ENCODE peak calls at places on chromosomes 16 and 17, in eight cellular contexts. O is esophagus muscularis mucosa, S is psoas muscle, R is PC-3, H is ovary, C is heart right ventricle, T is stomach, M is upper lobe of right lung. K is an unnamed sample.

GRCh38 chr16:56610609-56611111 is 2.3 kb downstream of the MT2A start:
- DNase-seq in O (no peak), S (no peak), R (no peak), H (no peak), C (peak; percentile 52), T (no peak), M (no peak), K (peak; percentile 28)

GRCh38 chr16:11191665-11192064 is 64.3 kb downstream of the SOCS1 start:
- DNase-seq in O (no peak), S (no peak), R (no peak), H (no peak), C (no peak), T (no peak), M (no peak), K (no peak)

GRCh38 chr17:63481488-63481870 is 4.6 kb downstream of the ACE start:
- DNase-seq in O (no peak), S (no peak), R (no peak), H (no peak), C (no peak), T (no peak), M (no peak), K (no peak)

GRCh38 chr17:82753201-82753464 is 1.3 kb downstream of the TBCD start:
- DNase-seq in O (no peak), S (no peak), R (no peak), H (no peak), C (no peak), T (no peak), M (no peak), K (no peak)

GRCh38 chr16:53803998-53804397 is 100.0 kb downstream of the FTO start:
- DNase-seq in O (no peak), S (no peak), R (no peak), H (no peak), C (no peak), T (no peak), M (no peak), K (no peak)

GRCh38 chr17:3683054-3683511 is 12.9 kb downstream of the P2RX5 start:
- DNase-seq in O (no peak), S (no peak), R (peak; percentile 35), H (no peak), C (no peak), T (peak; percentile 47), M (no peak), K (no peak)

GRCh38 chr17:28818705-28819295 is 23.8 kb downstream of the FAM222B start:
- DNase-seq in O (no peak), S (no peak), R (no peak), H (no peak), C (no peak), T (no peak), M (no peak), K (no peak)

GRCh38 chr16:57409870-57410585 is 5.5 kb downstream of the CCL17 start:
- DNase-seq in O (no peak), S (no peak), R (no peak), H (no peak), C (no peak), T (no peak), M (no peak), K (peak; percentile 41)

GRCh38 chr17:12789976-12790805 is 893 bp downstream of the ARHGAP44 start:
- DNase-seq in O (no peak), S (no peak), R (no peak), H (peak; percentile 41), C (no peak), T (peak; percentile 27), M (peak; percentile 66), K (no peak)

GRCh38 chr17:39679521-39680192 is 8.2 kb downstream of the PGAP3 start:
- DNase-seq in O (no peak), S (no peak), R (no peak), H (no peak), C (no peak), T (peak; percentile 51), M (no peak), K (no peak)

GRCh38 chr17:45293413-45294211 is 23.2 kb downstream of the MAP3K14 start:
- DNase-seq in O (peak; percentile 95), S (peak; percentile 91), R (peak; percentile 90), H (peak; percentile 79), C (peak; percentile 75), T (peak; percentile 78), M (peak; percentile 83), K (peak; percentile 98)

GRCh38 chr17:44807817-44808155 is 22.3 kb downstream of the GJC1 start:
- DNase-seq in O (no peak), S (no peak), R (no peak), H (no peak), C (no peak), T (no peak), M (no peak), K (no peak)

GRCh38 chr17:67999291-67999911 is 3.1 kb upstream of the C17orf58 start:
- DNase-seq in O (no peak), S (no peak), R (peak; percentile 89), H (no peak), C (no peak), T (no peak), M (no peak), K (no peak)

GRCh38 chr17:48113201-48113676 is 5.7 kb downstream of the SNX11 start:
- DNase-seq in O (no peak), S (no peak), R (no peak), H (no peak), C (no peak), T (no peak), M (no peak), K (no peak)

GRCh38 chr17:80455328-80455710 is 21.1 kb downstream of the NPTX1 start:
- DNase-seq in O (no peak), S (peak; percentile 71), R (peak; percentile 54), H (no peak), C (no peak), T (peak; percentile 48), M (no peak), K (peak; percentile 78)

GRCh38 chr17:80455784-80456183 is 20.6 kb downstream of the NPTX1 start:
- DNase-seq in O (no peak), S (no peak), R (no peak), H (no peak), C (no peak), T (no peak), M (no peak), K (no peak)

GRCh38 chr17:80453980-80454556 is 22.3 kb downstream of the NPTX1 start:
- DNase-seq in O (no peak), S (peak; percentile 43), R (no peak), H (peak; percentile 52), C (no peak), T (no peak), M (no peak), K (no peak)

GRCh38 chr17:80453126-80453979 is 23.1 kb downstream of the NPTX1 start:
- DNase-seq in O (no peak), S (no peak), R (peak; percentile 17), H (no peak), C (no peak), T (no peak), M (no peak), K (no peak)

GRCh38 chr17:80454557-80455327 is 21.7 kb downstream of the NPTX1 start:
- DNase-seq in O (peak; percentile 98), S (peak; percentile 97), R (peak; percentile 99), H (peak; percentile 98), C (peak; percentile 97), T (peak; percentile 97), M (peak; percentile 99), K (peak; percentile 97)
- TF ChIP-seq CTCF in O (no peak), S (no peak), R (no peak), H (peak; percentile 19), C (no peak), T (no peak), M (no peak), K (no peak)

DNA sequence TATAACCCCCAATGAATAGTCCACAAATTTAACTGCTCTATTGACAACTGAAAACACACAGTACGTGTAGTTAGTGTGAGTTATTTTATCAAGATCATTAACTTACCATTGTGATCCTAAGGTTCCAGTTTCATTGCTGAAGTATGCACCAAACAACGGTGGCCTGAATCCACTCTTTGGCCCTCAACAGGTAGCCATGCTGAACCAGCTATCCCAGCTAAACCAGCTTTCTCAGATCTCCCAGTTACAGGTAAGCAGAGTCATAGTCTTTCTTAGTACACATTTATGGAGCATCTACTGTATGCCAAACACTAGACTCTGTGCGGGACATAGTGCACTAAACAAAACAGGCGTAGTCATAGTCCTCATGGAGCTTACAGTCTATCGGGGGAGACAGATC is 40.3 kb upstream of the SLC5A11 start:
- DNase-seq in O (no peak), S (no peak), R (no peak), H (no peak), C (no peak), T (no peak), M (no peak), K (no peak)
- H3K4me3 ChIP-seq in O (no peak overlapping the region), S (no peak overlapping the region), R (no peak overlapping the region), H (no peak overlapping the region), C (no peak overlapping the region), T (no peak overlapping the region), M (no peak overlapping the region), K (no peak overlapping the region)

GRCh38 chr16:1782408-1783247 is at the start of the genes NUBP2 and SPSB3:
- DNase-seq in O (peak; percentile 100), S (peak; percentile 100), R (peak; percentile 98), H (peak; percentile 99), C (peak; percentile 100), T (peak; percentile 100), M (peak; percentile 100), K (peak; percentile 100)

GRCh38 chr16:1780677-1781072 is 1.7 kb downstream of the SPSB3 start:
- DNase-seq in O (no peak), S (peak; percentile 13), R (no peak), H (no peak), C (no peak), T (no peak), M (no peak), K (no peak)

GRCh38 chr16:1781254-1781653 is 1.1 kb downstream of the SPSB3 start:
- DNase-seq in O (no peak), S (peak; percentile 18), R (no peak), H (peak; percentile 41), C (no peak), T (no peak), M (no peak), K (no peak)

GRCh38 chr16:1779741-1780676 is 2.4 kb downstream of the SPSB3 start:
- DNase-seq in O (no peak), S (peak; percentile 42), R (no peak), H (peak; percentile 43), C (no peak), T (no peak), M (no peak), K (peak; percentile 83)

DNA sequence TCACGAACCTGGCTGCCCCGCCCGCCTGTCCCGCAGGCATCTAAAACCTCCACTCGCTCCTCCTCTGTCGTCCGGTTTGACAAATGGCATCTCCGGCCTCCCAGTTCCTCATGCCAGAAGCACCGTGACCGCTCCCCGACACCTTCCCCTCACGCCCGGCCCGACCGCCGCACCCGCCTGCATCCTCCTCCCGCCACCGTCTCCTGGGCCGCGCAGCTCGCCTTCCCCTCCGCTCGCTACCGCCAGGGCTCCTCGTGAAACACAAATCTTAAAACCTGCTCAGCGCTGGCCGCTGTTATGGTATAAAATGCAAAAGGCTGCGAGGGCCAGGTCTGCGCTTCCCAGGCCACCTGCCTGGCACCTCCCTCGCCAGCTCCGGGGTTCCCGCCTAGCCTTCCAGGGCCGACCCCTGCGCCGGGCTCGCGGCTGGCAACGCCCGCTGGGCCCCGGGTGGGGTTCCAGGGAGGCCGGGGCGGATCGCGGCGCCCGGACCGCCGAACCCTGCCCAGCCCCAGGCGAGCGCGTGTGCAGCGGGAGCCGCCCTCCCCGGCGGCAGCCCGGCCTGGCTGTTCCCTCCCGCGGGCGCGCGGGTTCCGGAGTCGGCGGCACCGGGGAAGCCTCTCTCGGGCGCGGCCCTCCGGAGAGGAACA is 488 bp downstream of the SPSB3 start:
- DNase-seq in O (no peak), S (peak; percentile 26), R (no peak), H (peak; percentile 48), C (no peak), T (no peak), M (no peak), K (no peak)
- TF ChIP-seq CTCF in O (peak; percentile 25), S (no peak), R (no peak), H (no peak), C (no peak), T (peak; percentile 6), M (no peak), K (peak; percentile 33)

GRCh38 chr16:28202147-28202746 is 9.5 kb downstream of the XPO6 start:
- DNase-seq in O (no peak), S (no peak), R (no peak), H (no peak), C (no peak), T (no peak), M (no peak), K (no peak)
- H3K4me3 ChIP-seq in O (no peak overlapping the region), S (no peak overlapping the region), R (no peak overlapping the region), H (no peak overlapping the region), C (no peak overlapping the region), T (no peak overlapping the region), M (no peak overlapping the region), K (no peak overlapping the region)

K was measured in adrenal gland.